ENCODE peak calls at places on chromosomes 6 and 20, in eight cellular contexts. One of them, this sample, is unnamed.

GRCh38 chr6:84284428-84285033 is 57.1 kb upstream of the CEP162 start:
- DNase-seq in sciatic nerve: no peak
- DNase-seq in kidney epithelial cell: no peak
- DNase-seq in EL: peak; percentile 8
- DNase-seq in ureter: no peak
- DNase-seq in NCI-H774: no peak
- DNase-seq in RWPE1: no peak
- DNase-seq in NCI-H82: peak; percentile 3
- DNase-seq in this sample: no peak

GRCh38 chr6:82767037-82767436 is 298.6 kb downstream of the UBE3D start:
- DNase-seq in sciatic nerve: no peak
- DNase-seq in kidney epithelial cell: no peak
- DNase-seq in EL: no peak
- DNase-seq in ureter: no peak
- DNase-seq in NCI-H774: no peak
- DNase-seq in RWPE1: no peak
- DNase-seq in NCI-H82: no peak
- DNase-seq in this sample: no peak

GRCh38 chr6:63634630-63635029 is 972 bp upstream of the PHF3 start:
- DNase-seq in sciatic nerve: no peak
- DNase-seq in kidney epithelial cell: no peak
- DNase-seq in EL: no peak
- DNase-seq in ureter: no peak
- DNase-seq in NCI-H774: no peak
- DNase-seq in RWPE1: no peak
- DNase-seq in NCI-H82: peak; percentile 46
- DNase-seq in this sample: no peak

GRCh38 chr20:50313223-50313820 is 122.7 kb downstream of the CEBPB start:
- DNase-seq in sciatic nerve: no peak
- DNase-seq in kidney epithelial cell: no peak
- DNase-seq in EL: peak; percentile 70
- DNase-seq in ureter: no peak
- DNase-seq in NCI-H774: no peak
- DNase-seq in RWPE1: peak; percentile 89
- DNase-seq in NCI-H82: no peak
- DNase-seq in this sample: no peak

GRCh38 chr6:155519339-155519738 is 63.7 kb upstream of the NOX3 start:
- DNase-seq in sciatic nerve: no peak
- DNase-seq in kidney epithelial cell: no peak
- DNase-seq in EL: no peak
- DNase-seq in ureter: no peak
- DNase-seq in NCI-H774: no peak
- DNase-seq in RWPE1: no peak
- DNase-seq in NCI-H82: no peak
- DNase-seq in this sample: no peak

GRCh38 chr6:155171109-155171746 is 92.6 kb upstream of the CLDN20 start:
- DNase-seq in sciatic nerve: no peak
- DNase-seq in kidney epithelial cell: peak; percentile 78
- DNase-seq in EL: peak; percentile 93
- DNase-seq in ureter: no peak
- DNase-seq in NCI-H774: no peak
- DNase-seq in RWPE1: peak; percentile 79
- DNase-seq in NCI-H82: no peak
- DNase-seq in this sample: peak; percentile 25

GRCh38 chr6:89689732-89690131 is 51.2 kb upstream of the LYRM2 start:
- DNase-seq in sciatic nerve: no peak
- DNase-seq in kidney epithelial cell: no peak
- DNase-seq in EL: no peak
- DNase-seq in ureter: no peak
- DNase-seq in NCI-H774: no peak
- DNase-seq in RWPE1: no peak
- DNase-seq in NCI-H82: no peak
- DNase-seq in this sample: peak; percentile 71

GRCh38 chr6:100175814-100176275 is 181.8 kb upstream of the MCHR2 start:
- DNase-seq in sciatic nerve: no peak
- DNase-seq in kidney epithelial cell: peak; percentile 48
- DNase-seq in EL: peak; percentile 92
- DNase-seq in ureter: no peak
- DNase-seq in NCI-H774: no peak
- DNase-seq in RWPE1: peak; percentile 3
- DNase-seq in NCI-H82: no peak
- DNase-seq in this sample: no peak

GRCh38 chr20:11719153-11719552 is 198.5 kb upstream of the BTBD3 start:
- DNase-seq in sciatic nerve: no peak
- DNase-seq in kidney epithelial cell: no peak
- DNase-seq in EL: no peak
- DNase-seq in ureter: no peak
- DNase-seq in NCI-H774: no peak
- DNase-seq in RWPE1: no peak
- DNase-seq in NCI-H82: no peak
- DNase-seq in this sample: no peak

GRCh38 chr20:60937581-60937980 is 314.5 kb upstream of the CDH4 start:
- DNase-seq in sciatic nerve: no peak
- DNase-seq in kidney epithelial cell: no peak
- DNase-seq in EL: no peak
- DNase-seq in ureter: no peak
- DNase-seq in NCI-H774: no peak
- DNase-seq in RWPE1: no peak
- DNase-seq in NCI-H82: no peak
- DNase-seq in this sample: no peak

GRCh38 chr6:72946766-72947165 is 278.5 kb downstream of the KHDC1L start:
- DNase-seq in sciatic nerve: no peak
- DNase-seq in kidney epithelial cell: no peak
- DNase-seq in EL: peak; percentile 63
- DNase-seq in ureter: no peak
- DNase-seq in NCI-H774: no peak
- DNase-seq in RWPE1: no peak
- DNase-seq in NCI-H82: no peak
- DNase-seq in this sample: no peak

This sample was measured in C1 segment of cervical spinal cord.